ENCODE peak calls at places on chromosomes 4 and X, in four cellular contexts. A, K, Q and F are unnamed samples.

GRCh38 chr4:153970169-153970568 is 181.3 kb upstream of the SFRP2 start:
- DNase-seq in K (no peak), Q (no peak), A (no peak), F (no peak)

GRCh38 chrX:53483838-53484420 is 49.8 kb upstream of the HSD17B10 start:
- DNase-seq in Q (no peak), K (no peak), A (no peak), F (no peak)

GRCh38 chr4:53914313-53915016 is 149.9 kb downstream of the CHIC2 start:
- DNase-seq in A (no peak), Q (no peak), K (no peak), F (no peak)

GRCh38 chrX:134520860-134521390 is 61.0 kb downstream of the HPRT1 start:
- DNase-seq in Q (peak), K (no peak), A (peak), F (peak)

GRCh38 chrX:39289827-39290226 is 488.6 kb downstream of the MID1IP1 start:
- DNase-seq in K (no peak), A (no peak), Q (no peak), F (no peak)

GRCh38 chrX:6228720-6229119 is at the start of gene NLGN4X:
- DNase-seq in Q (no peak), K (no peak), A (no peak), F (no peak)

GRCh38 chrX:15988661-15989603 is 134.3 kb upstream of the AP1S2 start:
- DNase-seq in Q (no peak), A (no peak), K (no peak), F (no peak)

GRCh38 chr4:119733431-119733830 is 104.8 kb upstream of the PDE5A start:
- DNase-seq in K (no peak), A (no peak), Q (no peak), F (no peak)

GRCh38 chr4:73864365-73864764 is 4.8 kb upstream of the CXCL1 start:
- DNase-seq in K (no peak), Q (peak), A (peak), F (peak)

GRCh38 chrX:133630362-133630761 is 215.1 kb upstream of the GPC4 start:
- DNase-seq in K (no peak), Q (no peak), A (no peak), F (no peak)

GRCh38 chr4:13627185-13627605 is 330 bp downstream of the BOD1L1 start:
- DNase-seq in Q (no peak), K (no peak), A (no peak), F (peak)

GRCh38 chr4:76614589-76614988 is 179.6 kb downstream of the SHROOM3 start:
- DNase-seq in Q (no peak), K (no peak), A (no peak), F (no peak)

DNA sequence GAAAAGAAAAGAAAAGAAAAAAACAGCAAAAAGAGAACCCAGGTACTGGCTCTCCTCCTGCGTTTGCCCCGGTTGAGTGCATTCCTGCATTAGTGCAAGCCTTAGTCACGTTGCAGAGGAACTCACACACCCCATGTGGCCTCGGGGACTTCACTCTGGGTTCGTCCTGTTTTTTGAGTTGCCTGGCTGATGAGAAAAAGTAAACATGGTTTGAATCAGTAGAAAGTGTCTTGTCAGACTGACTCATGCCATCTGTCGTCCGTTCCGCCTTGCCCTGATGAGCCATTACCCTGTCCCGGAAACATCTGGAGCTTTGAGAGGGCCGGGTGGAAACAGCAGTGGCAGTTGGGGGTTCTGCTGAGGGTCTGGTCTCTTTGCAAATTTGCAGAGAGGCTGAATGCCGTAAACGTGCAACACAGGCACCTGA is 16.3 kb downstream of the CD99 start:
- DNase-seq in A (peak), K (peak), Q (no peak), F (no peak)
- TF ChIP-seq FOXM1 in A (no peak), K (no peak), Q (no peak), F (no peak)

GRCh38 chr4:57190651-57191481 is 80.7 kb upstream of the IGFBP7 start:
- DNase-seq in Q (peak), A (peak), K (no peak), F (peak)
- TF ChIP-seq BHLHE40 in Q (no peak), A (no peak), K (no peak), F (no peak)

DNA sequence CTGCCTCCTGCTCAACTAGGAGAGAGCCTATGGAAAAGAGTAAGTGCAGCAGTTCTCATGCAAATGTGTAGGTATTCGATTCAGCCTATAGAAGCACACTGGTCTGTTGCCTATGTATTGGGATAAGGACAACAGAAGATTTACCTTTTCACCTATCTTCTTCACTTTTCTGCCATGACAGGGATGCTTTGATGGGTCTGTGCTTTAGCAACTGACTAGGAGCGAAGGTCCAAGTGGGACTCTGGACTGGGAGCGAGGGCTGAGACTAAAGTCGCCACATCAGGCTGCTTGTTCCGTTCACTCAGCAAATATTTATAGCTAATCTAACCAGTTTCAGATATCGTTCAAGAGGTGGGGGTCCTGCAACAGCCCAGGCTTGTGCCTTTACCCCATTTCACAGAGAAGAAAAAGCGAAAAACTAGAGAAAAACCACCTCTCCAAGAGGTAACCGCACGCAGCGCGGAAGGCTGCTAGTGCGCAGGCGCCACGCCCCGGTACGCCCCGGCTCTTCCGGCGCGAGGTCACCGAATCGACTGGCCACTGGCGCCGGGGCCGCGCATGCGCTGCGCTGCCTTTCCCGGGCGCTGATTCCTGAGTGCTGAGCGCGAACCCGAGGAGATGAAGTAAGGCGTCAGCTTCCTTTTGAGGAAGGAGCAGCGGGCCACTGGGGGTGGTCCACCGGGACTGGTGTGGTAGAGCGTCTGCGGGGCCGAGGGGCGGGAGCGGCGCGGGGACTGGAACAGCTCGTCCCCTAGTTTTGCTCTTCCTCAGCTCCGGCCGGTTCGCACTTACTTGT is at the start of gene RBMX2:
- DNase-seq in Q (peak), A (peak), K (peak), F (peak)
- TF ChIP-seq FOXK2 in Q (no peak), A (no peak), K (no peak), F (no peak)

DNA sequence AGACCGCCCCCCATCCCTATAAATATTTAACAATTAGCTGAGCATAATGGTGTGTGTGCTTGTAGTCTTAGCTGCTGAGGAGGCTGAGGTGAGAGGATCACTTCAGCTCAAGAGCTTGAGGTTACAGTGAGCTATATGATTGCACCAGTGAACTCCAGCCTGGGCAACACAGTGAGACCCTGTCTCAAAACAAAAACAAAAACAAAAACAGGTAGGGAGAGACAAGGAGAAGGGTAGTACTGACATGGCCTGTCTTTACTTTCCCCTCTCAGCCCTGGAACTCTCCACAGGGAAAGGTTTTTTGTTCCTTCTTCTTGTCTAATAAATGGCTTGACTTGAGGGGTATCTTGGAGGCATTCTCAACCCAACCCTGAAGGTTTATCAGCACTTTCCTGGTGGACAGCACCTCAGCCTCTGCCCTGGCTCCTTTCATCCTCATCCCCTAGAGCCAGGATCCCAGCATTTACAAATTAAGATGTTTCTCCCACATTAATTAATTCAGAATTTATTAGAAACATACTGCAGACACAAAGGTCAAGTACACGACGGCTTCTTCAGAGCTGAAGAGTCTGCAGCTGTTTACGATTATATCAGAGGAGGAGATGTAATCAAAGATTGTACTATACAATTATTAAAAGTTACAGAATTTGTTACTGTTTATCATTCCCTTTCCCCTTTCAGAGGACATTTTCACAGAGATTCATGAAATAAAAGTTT is 131.8 kb downstream of the AFF1 start:
- DNase-seq in A (no peak), K (no peak), Q (no peak), F (no peak)
- TF ChIP-seq FOXM1 in A (no peak), K (no peak), Q (no peak), F (no peak)

GRCh38 chrX:37912797-37913196 is 65.4 kb upstream of the DYNLT3 start:
- DNase-seq in Q (no peak), K (no peak), A (no peak), F (no peak)

GRCh38 chrX:37918168-37918567 is 70.8 kb upstream of the DYNLT3 start:
- DNase-seq in A (no peak), K (no peak), Q (no peak), F (no peak)

GRCh38 chrX:37906357-37906756 is 59.0 kb upstream of the DYNLT3 start:
- DNase-seq in A (no peak), Q (no peak), K (no peak), F (no peak)

GRCh38 chrX:37910186-37910585 is 62.8 kb upstream of the DYNLT3 start:
- DNase-seq in K (no peak), A (no peak), Q (no peak), F (no peak)

DNA sequence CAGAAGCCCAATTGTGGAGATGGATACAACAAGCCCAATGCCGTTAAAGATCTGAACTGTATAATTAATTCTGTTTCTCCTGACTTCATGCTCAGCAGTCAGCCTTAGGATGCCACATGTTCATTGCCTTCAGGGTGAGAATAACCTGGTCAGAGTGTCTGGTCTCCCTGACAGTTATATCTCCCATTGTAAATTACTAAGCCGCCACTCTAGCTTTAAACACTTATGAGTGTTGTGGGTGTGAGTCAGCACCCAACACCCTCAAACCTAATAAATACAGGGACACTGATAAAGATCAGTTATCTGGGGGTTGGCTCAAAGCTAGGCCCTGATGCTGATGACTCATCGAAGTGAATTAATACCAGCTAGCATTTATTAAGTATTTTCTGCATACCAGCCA is 64.9 kb upstream of the DYNLT3 start:
- DNase-seq in K (no peak), Q (no peak), A (no peak), F (no peak)
- TF ChIP-seq BHLHE40 in K (no peak), Q (no peak), A (no peak), F (no peak)

GRCh38 chr4:39846135-39846534 is 131.6 kb downstream of the PDS5A start:
- DNase-seq in K (no peak), A (no peak), Q (no peak), F (no peak)
- TF ChIP-seq FOXK2 in K (no peak), A (no peak), Q (no peak), F (no peak)